ENCODE peak calls at places on chromosomes 12 and 14, in seven cellular contexts. C, X, R, H, T, G and U are unnamed samples.

GRCh38 chr14:91245029-91245428 is 525 bp upstream of the GPR68 start:
- DNase-seq in C (no peak), X (no peak), R (peak), H (no peak), T (no peak), G (no peak), U (no peak)

GRCh38 chr14:93963692-93964091 is 12.7 kb downstream of the ASB2 start:
- DNase-seq in C (no peak), X (no peak), R (no peak), H (no peak), T (no peak), G (no peak), U (no peak)

GRCh38 chr14:79629372-79629771 is 581.9 kb downstream of the DIO2 start:
- DNase-seq in C (no peak), X (no peak), R (no peak), H (no peak), T (no peak), G (no peak), U (no peak)

GRCh38 chr12:100197486-100197885 is 3.1 kb upstream of the ACTR6 start:
- DNase-seq in C (no peak), X (no peak), R (no peak), H (no peak), T (no peak), G (no peak), U (no peak)

GRCh38 chr12:46400406-46400805 is 27.8 kb upstream of the SLC38A2 start:
- DNase-seq in C (no peak), X (no peak), R (no peak), H (peak), T (no peak), G (no peak), U (peak)

GRCh38 chr12:47850153-47851084 is 30.7 kb upstream of the HDAC7 start:
- DNase-seq in C (no peak), X (no peak), R (no peak), H (no peak), T (no peak), G (no peak), U (peak)

GRCh38 chr14:24139272-24139934 is 2.0 kb downstream of the EMC9 start:
- DNase-seq in C (no peak), X (no peak), R (no peak), H (no peak), T (no peak), G (no peak), U (no peak)

GRCh38 chr12:67740706-67741105 is 92.2 kb downstream of the DYRK2 start:
- DNase-seq in C (no peak), X (peak), R (no peak), H (no peak), T (no peak), G (no peak), U (no peak)

GRCh38 chr12:99911076-99911475 is 73.7 kb downstream of the ANKS1B start:
- DNase-seq in C (no peak), X (peak), R (no peak), H (peak), T (no peak), G (no peak), U (peak)

GRCh38 chr14:101501341-101501740 is 60.0 kb upstream of the DIO3 start:
- DNase-seq in C (peak), X (no peak), R (no peak), H (no peak), T (peak), G (no peak), U (no peak)

GRCh38 chr14:63134801-63135200 is 69.4 kb upstream of the RHOJ start:
- DNase-seq in C (no peak), X (peak), R (no peak), H (peak), T (no peak), G (no peak), U (peak)

GRCh38 chr14:69760810-69761209 is 6.1 kb upstream of the SRSF5 start:
- DNase-seq in C (no peak), X (no peak), R (no peak), H (no peak), T (no peak), G (no peak), U (no peak)

GRCh38 chr12:57619434-57620244 is 8.4 kb downstream of the ARHGEF25 start:
- DNase-seq in C (no peak), X (no peak), R (no peak), H (no peak), T (no peak), G (peak), U (no peak)

GRCh38 chr14:49904270-49904669 is 11.4 kb downstream of the ARF6 start:
- DNase-seq in C (no peak), X (no peak), R (no peak), H (no peak), T (no peak), G (no peak), U (no peak)

GRCh38 chr12:79300199-79300568 is 390.6 kb downstream of the PAWR start:
- DNase-seq in C (no peak), X (no peak), R (no peak), H (peak), T (no peak), G (no peak), U (peak)

GRCh38 chr12:127785535-127785934 is 481.4 kb upstream of the TMEM132C start:
- DNase-seq in C (no peak), X (peak), R (no peak), H (peak), T (no peak), G (no peak), U (no peak)

GRCh38 chr12:38697290-38697689 is 208.1 kb downstream of the CPNE8 start:
- DNase-seq in C (no peak), X (no peak), R (no peak), H (no peak), T (no peak), G (no peak), U (no peak)

GRCh38 chr14:79090781-79091180 is 920.6 kb downstream of the NRXN3 start:
- DNase-seq in C (no peak), X (no peak), R (no peak), H (peak), T (no peak), G (no peak), U (no peak)

GRCh38 chr12:76890407-76891143 is 11.8 kb upstream of the CSRP2 start:
- DNase-seq in C (no peak), X (no peak), R (no peak), H (no peak), T (no peak), G (no peak), U (no peak)

GRCh38 chr12:98970210-98970609 is 325.1 kb downstream of the APAF1 start:
- DNase-seq in C (no peak), X (no peak), R (no peak), H (no peak), T (no peak), G (no peak), U (no peak)

GRCh38 chr12:89059721-89060120 is 292.6 kb downstream of the DUSP6 start:
- DNase-seq in C (no peak), X (no peak), R (no peak), H (no peak), T (no peak), G (no peak), U (no peak)

GRCh38 chr14:68190032-68190431 is 370.5 kb downstream of the RAD51B start:
- DNase-seq in C (no peak), X (no peak), R (no peak), H (no peak), T (no peak), G (no peak), U (no peak)

GRCh38 chr14:90536511-90537191 is 139.8 kb downstream of the CALM1 start:
- DNase-seq in C (no peak), X (no peak), R (no peak), H (peak), T (no peak), G (peak), U (no peak)

GRCh38 chr14:76742961-76743360 is 18.3 kb upstream of the VASH1 start:
- DNase-seq in C (no peak), X (no peak), R (no peak), H (no peak), T (no peak), G (no peak), U (no peak)

GRCh38 chr12:44774815-44775411 is 101.2 kb downstream of the NELL2 start:
- DNase-seq in C (no peak), X (no peak), R (peak), H (no peak), T (no peak), G (no peak), U (peak)

GRCh38 chr12:131003676-131004075 is 50.0 kb downstream of the ADGRD1 start:
- DNase-seq in C (no peak), X (no peak), R (no peak), H (no peak), T (no peak), G (no peak), U (no peak)

GRCh38 chr14:95711476-95712176 is 2.3 kb downstream of the TCL1A start:
- DNase-seq in C (no peak), X (no peak), R (no peak), H (no peak), T (no peak), G (no peak), U (no peak)

GRCh38 chr12:120686690-120687569 is at the start of gene MLEC:
- DNase-seq in C (peak), X (peak), R (peak), H (peak), T (peak), G (peak), U (peak)

GRCh38 chr12:132084681-132085635 is 59.2 kb downstream of the DDX51 start:
- DNase-seq in C (peak), X (peak), R (peak), H (peak), T (no peak), G (peak), U (peak)

GRCh38 chr14:105085766-105086165 is 20.5 kb upstream of the GPR132 start:
- DNase-seq in C (no peak), X (no peak), R (no peak), H (no peak), T (peak), G (peak), U (no peak)

GRCh38 chr14:75470238-75470797 is 42.5 kb downstream of the JDP2 start:
- DNase-seq in C (no peak), X (no peak), R (no peak), H (no peak), T (no peak), G (no peak), U (no peak)

GRCh38 chr12:27534060-27534764 is 10.2 kb downstream of the PPFIBP1 start:
- DNase-seq in C (no peak), X (peak), R (no peak), H (peak), T (no peak), G (no peak), U (no peak)